ENCODE peak calls at places on chromosomes 1 and 21, in six cellular contexts. X is IMR-90; N is naive thymus-derived CD4-positive, alpha-beta T cell; R is adrenal gland; Q is A549; M is kidney. H is an unnamed sample.

GRCh38 chr1:214686497-214686896 is 83.5 kb downstream of the CENPF start:
- DNase-seq in X (no peak), Q (no peak), M (no peak), N (no peak), R (no peak), H (no peak)

GRCh38 chr1:205270764-205271163 is 43.0 kb downstream of the TMCC2 start:
- DNase-seq in Q (no peak), N (no peak), M (no peak), X (peak; percentile 72), R (no peak), H (no peak)

GRCh38 chr21:41418393-41418792 is 7.6 kb upstream of the MX1 start:
- DNase-seq in Q (no peak), X (no peak), N (no peak), M (no peak), R (no peak), H (no peak)

GRCh38 chr1:91770675-91771074 is 115.3 kb downstream of the TGFBR3 start:
- DNase-seq in M (no peak), N (no peak), R (no peak), X (no peak), Q (no peak), H (no peak)

GRCh38 chr1:226569879-226570547 is 21.4 kb downstream of the STUM start:
- DNase-seq in Q (peak; percentile 70), R (no peak), X (no peak), N (no peak), M (no peak), H (no peak)

GRCh38 chr1:24724345-24725208 is 20.7 kb upstream of the CLIC4 start:
- DNase-seq in Q (peak; percentile 87), M (no peak), X (peak; percentile 84), N (no peak), R (peak; percentile 38), H (no peak)

GRCh38 chr21:14361958-14362357 is 21.0 kb downstream of the HSPA13 start:
- DNase-seq in Q (no peak), N (no peak), M (no peak), R (no peak), X (no peak), H (no peak)

GRCh38 chr21:42395910-42396625 is at the start of gene TMPRSS3:
- DNase-seq in Q (no peak), X (no peak), N (no peak), R (no peak), M (no peak), H (peak; percentile 23)

GRCh38 chr1:181141431-181141910 is 53.0 kb downstream of the IER5 start:
- DNase-seq in N (no peak), X (peak; percentile 95), M (peak; percentile 32), Q (no peak), R (peak; percentile 47), H (peak; percentile 61)

GRCh38 chr1:920008-920407 is 3.7 kb upstream of the SAMD11 start:
- DNase-seq in M (peak; percentile 75), Q (no peak), R (no peak), X (no peak), N (no peak), H (no peak)

GRCh38 chr1:155126494-155127104 is 1.1 kb upstream of the EFNA1 start:
- DNase-seq in M (peak; percentile 83), X (peak; percentile 27), R (no peak), N (peak; percentile 34), Q (no peak), H (peak; percentile 80)

GRCh38 chr1:86970938-86971337 is 56.5 kb downstream of the HS2ST1 start:
- DNase-seq in N (no peak), X (no peak), Q (no peak), M (no peak), R (no peak), H (no peak)

GRCh38 chr1:108512239-108513071 is 47.4 kb upstream of the EEIG2 start:
- DNase-seq in N (peak; percentile 48), R (no peak), X (peak; percentile 50), Q (no peak), M (no peak), H (no peak)

GRCh38 chr1:247491328-247491727 is 33.4 kb upstream of the OR2B11 start:
- DNase-seq in X (no peak), R (no peak), M (peak; percentile 59), N (no peak), Q (no peak), H (no peak)

GRCh38 chr1:205374205-205375078 is 17.7 kb upstream of the KLHDC8A start:
- DNase-seq in N (no peak), Q (peak; percentile 79), M (no peak), R (no peak), X (peak; percentile 89), H (no peak)

GRCh38 chr1:12594490-12594889 is 23.5 kb downstream of the DHRS3 start:
- DNase-seq in X (no peak), N (no peak), M (no peak), Q (no peak), R (no peak), H (no peak)

GRCh38 chr1:12597792-12598191 is 20.2 kb downstream of the DHRS3 start:
- DNase-seq in N (no peak), X (no peak), M (peak; percentile 90), R (peak; percentile 48), Q (no peak), H (peak; percentile 76)

GRCh38 chr1:12593621-12594066 is 24.4 kb downstream of the DHRS3 start:
- DNase-seq in M (no peak), R (no peak), Q (no peak), X (peak; percentile 59), N (no peak), H (peak; percentile 77)

GRCh38 chr1:12594966-12595838 is 22.8 kb downstream of the DHRS3 start:
- DNase-seq in X (peak; percentile 59), M (peak; percentile 96), R (no peak), N (peak; percentile 23), Q (peak; percentile 69), H (peak; percentile 70)

DNA sequence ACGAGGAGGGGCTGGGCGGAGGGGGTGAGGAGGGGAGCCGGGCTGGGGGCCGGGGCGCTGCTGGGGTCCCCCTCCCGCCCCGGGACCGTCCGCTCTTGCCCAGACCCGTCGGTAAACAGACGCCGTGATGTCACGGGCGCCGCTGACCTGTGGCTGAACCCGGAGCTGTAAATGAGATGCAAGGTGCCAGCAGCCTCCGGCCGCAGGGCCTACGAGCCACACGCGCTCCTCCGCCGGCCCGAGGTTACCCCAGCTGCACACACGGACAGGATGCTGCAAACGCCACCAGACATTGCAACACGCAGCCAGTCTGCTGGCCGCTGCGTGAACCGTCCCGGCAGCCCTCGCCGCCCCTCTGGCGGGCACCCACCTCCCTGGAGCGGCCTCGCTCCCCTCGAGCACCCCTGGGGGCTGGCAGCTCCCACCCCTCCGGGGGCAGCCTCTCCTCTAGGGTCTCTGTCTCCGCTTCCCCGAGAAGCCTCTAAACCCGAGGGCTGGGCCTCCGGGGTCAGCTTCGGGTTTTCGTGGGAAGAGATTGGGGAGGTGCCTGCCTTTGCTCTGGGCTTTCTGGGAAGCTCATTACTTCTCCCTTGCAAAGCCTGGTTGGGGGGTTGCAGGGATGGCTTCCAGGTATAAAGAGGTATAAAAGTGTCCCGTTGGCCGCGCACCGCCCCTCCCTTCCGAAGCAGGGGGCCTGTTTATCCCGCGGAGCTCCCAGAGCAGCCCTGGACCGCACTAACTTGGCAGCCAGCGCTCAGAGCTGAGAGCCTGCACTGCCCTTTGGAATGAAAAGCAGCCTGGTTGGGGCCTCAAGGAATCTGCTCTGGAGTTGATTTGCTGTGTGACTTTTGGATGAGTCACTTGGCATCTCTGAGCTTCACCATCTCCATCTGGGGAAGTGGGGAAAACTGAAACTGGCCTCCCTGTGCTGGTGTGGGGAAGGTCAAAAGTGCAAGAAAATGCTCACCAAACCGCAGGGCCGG is 21.9 kb downstream of the DHRS3 start:
- DNase-seq in N (no peak), R (peak; percentile 79), Q (peak; percentile 92), X (peak; percentile 98), M (peak; percentile 97), H (peak; percentile 97)
- H3K4me3 ChIP-seq in N (no peak overlapping the region), R (no peak overlapping the region), Q (peak overlapping the region; percentile 38), X (no peak overlapping the region), M (peak overlapping the region; percentile 38), H (peak overlapping the region; percentile 26)

DNA sequence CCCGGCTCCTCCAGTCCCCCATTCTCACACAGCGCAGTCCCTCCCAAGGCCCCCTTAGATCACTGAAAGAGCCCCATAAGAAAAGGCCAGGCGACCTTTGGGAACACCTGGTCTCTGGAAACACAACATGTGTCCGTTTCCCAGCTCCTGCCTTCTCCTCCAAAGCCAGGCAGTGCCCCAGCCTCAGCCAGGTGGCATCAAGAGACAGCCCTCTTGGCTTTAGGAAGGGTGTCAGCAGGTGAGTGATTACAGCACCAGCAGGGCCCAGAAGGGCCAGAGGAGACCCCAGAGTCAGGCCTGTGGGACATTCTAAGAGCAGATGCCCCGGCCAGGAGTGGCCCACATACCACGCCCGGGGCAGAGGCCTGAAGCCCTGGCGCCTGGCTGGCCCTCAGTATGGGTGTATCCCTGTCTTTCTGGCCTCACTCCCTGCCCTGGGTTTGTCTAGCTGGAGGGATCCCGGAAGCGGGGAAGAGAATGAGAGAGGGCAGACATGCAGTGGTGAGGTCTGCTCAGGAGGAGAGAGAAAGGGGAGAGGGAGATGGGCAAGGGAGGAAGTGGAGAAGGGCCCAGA is 109.2 kb downstream of the CASZ1 start:
- DNase-seq in R (no peak), M (no peak), X (no peak), N (no peak), Q (no peak), H (peak; percentile 69)
- H3K4me1 ChIP-seq in R (peaks cover 18% of the 10 kb centered on the region), M (peaks cover 74% of the 10 kb centered on the region), X (peaks cover 11% of the 10 kb centered on the region), N (peaks cover 3% of the 10 kb centered on the region), Q (peaks cover 6% of the 10 kb centered on the region), H (no peaks in the 10 kb centered on the region)

DNA sequence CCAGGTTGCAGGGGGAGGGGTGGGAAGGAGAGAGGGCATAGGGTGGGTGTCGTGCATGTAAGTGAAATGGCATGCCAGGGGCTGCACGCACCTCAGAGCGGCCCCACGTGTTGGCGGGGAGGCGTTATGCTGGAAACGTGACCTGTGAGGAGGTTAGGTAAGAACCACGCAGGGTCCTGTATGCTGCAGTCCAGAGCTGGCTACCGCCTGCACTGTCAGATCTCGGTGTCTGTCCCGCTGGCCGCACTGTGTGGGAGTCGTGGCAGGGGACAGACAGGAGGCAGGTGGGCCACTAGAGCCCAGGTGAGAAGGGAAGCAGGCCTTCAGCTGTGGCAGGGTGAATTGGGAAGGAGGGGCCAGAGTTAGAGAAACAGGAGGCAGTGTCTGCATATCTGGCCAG is 79.7 kb downstream of the GALNT2 start:
- DNase-seq in Q (no peak), M (no peak), X (no peak), R (no peak), N (no peak), H (no peak)
- H3K4me3 ChIP-seq in Q (no peak overlapping the region), M (no peak overlapping the region), X (no peak overlapping the region), R (no peak overlapping the region), N (no peak overlapping the region), H (no peak overlapping the region)

GRCh38 chr1:207084241-207084640 is 4.4 kb upstream of the C4BPB start:
- DNase-seq in X (peak; percentile 7), M (no peak), R (no peak), Q (no peak), N (no peak), H (no peak)

GRCh38 chr1:207088731-207089626 is at the start of gene C4BPB:
- DNase-seq in R (peak; percentile 27), Q (no peak), N (peak; percentile 56), X (no peak), M (no peak), H (peak; percentile 72)

GRCh38 chr1:207088161-207088560 is 499 bp upstream of the C4BPB start:
- DNase-seq in M (no peak), N (no peak), R (no peak), X (no peak), Q (no peak), H (no peak)

GRCh38 chr1:207084701-207085180 is 3.9 kb upstream of the C4BPB start:
- DNase-seq in R (peak; percentile 61), Q (peak; percentile 71), M (no peak), N (peak; percentile 57), X (peak; percentile 61), H (no peak)

DNA sequence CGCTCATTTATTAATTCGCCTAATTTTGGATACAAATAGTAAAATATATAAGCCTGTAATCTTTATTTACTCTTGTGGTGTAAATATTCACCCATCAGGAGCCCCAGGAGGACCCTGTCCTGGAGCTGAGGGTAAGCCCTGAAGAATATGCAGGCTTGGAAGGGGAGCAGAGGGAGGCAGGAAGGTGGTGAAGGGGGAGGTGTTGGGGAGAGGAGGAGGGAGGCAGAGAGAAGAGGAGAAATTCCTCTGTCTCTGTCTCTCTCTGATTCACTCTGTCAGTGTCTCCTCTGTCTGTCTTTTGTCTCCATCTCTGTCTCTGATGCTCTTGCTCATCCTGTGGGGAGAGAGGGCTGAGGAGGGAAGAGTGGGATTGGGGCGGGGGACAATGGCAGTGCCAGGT is 2.8 kb upstream of the C4BPB start:
- DNase-seq in X (no peak), R (no peak), M (no peak), N (no peak), Q (no peak), H (no peak)
- H3K4me1 ChIP-seq in X (no peaks in the 10 kb centered on the region), R (no peaks in the 10 kb centered on the region), M (peaks cover 3% of the 10 kb centered on the region), N (no peaks in the 10 kb centered on the region), Q (peaks cover 40% of the 10 kb centered on the region), H (no peaks in the 10 kb centered on the region)

H was measured in right lobe of liver.